ENCODE peak calls at places on chromosomes 7 and 10, in nine cellular contexts. O is hepatocyte, L is PC-3, J is GM23248, E is Karpas-422, P is GM23338, G is SK-N-SH, U is OCI-LY7, Y is HCT116. H is an unnamed sample.

GRCh38 chr10:118732253-118733194 is 22.2 kb downstream of the CACUL1 start:
- DNase-seq in J (no peak), O (no peak), E (no peak), U (no peak), L (no peak), Y (no peak), G (no peak), P (no peak), H (no peak)

GRCh38 chr10:108582387-108582786 is 1340.9 kb downstream of the XPNPEP1 start:
- DNase-seq in Y (no peak), U (no peak), G (no peak), L (no peak), O (peak; percentile 59), P (no peak), J (peak; percentile 46), E (no peak), H (no peak)

GRCh38 chr7:16801111-16801542 is 3.7 kb downstream of the AGR2 start:
- DNase-seq in P (peak; percentile 63), L (peak; percentile 94), J (peak; percentile 84), G (peak; percentile 42), E (peak; percentile 74), Y (peak; percentile 39), O (peak; percentile 76), U (peak; percentile 43), H (peak; percentile 49)

GRCh38 chr7:40709077-40709964 is 574.5 kb downstream of the SUGCT start:
- DNase-seq in Y (no peak), U (no peak), L (no peak), P (no peak), G (no peak), O (no peak), E (no peak), J (peak; percentile 50), H (peak; percentile 76)

GRCh38 chr7:22728416-22729029 is 1.5 kb downstream of the IL6 start:
- DNase-seq in P (peak; percentile 79), Y (peak; percentile 55), U (peak; percentile 61), G (no peak), L (peak; percentile 81), E (peak; percentile 72), J (peak; percentile 81), O (peak; percentile 56), H (peak; percentile 68)

GRCh38 chr7:13312327-13312726 is 624.9 kb downstream of the ARL4A start:
- DNase-seq in Y (peak; percentile 6), G (no peak), U (peak; percentile 33), P (peak; percentile 75), E (peak; percentile 55), J (no peak), O (no peak), L (peak; percentile 34), H (no peak)

GRCh38 chr7:41238851-41239331 is 464.0 kb downstream of the INHBA start:
- DNase-seq in Y (no peak), J (peak; percentile 55), O (no peak), E (no peak), P (no peak), G (no peak), U (no peak), L (peak; percentile 94), H (no peak)

GRCh38 chr7:45563804-45564461 is 10.2 kb upstream of the ADCY1 start:
- DNase-seq in U (no peak), G (no peak), L (no peak), J (no peak), O (no peak), E (no peak), Y (no peak), P (no peak), H (no peak)

GRCh38 chr7:100896743-100897051 is 1.0 kb upstream of the ACHE start:
- DNase-seq in U (no peak), E (no peak), Y (no peak), P (no peak), L (no peak), O (no peak), G (no peak), J (no peak), H (no peak)

GRCh38 chr7:102432476-102433318 is 678 bp upstream of the ORAI2 start:
- DNase-seq in G (no peak), Y (no peak), O (no peak), P (no peak), J (peak; percentile 42), U (peak; percentile 59), L (no peak), E (no peak), H (peak; percentile 70)

GRCh38 chr7:47513741-47514241 is 68.1 kb downstream of the TNS3 start:
- DNase-seq in E (no peak), Y (no peak), J (peak; percentile 87), G (no peak), U (no peak), P (no peak), O (peak; percentile 74), L (peak; percentile 21), H (no peak)

GRCh38 chr7:74083928-74084721 is 521 bp downstream of the LIMK1 start:
- DNase-seq in G (peak; percentile 91), P (peak; percentile 59), E (peak; percentile 52), J (peak; percentile 85), Y (no peak), U (peak; percentile 75), O (peak; percentile 67), L (peak; percentile 31), H (peak; percentile 55)

GRCh38 chr10:29681700-29682444 is 47.1 kb upstream of the SVIL start:
- DNase-seq in Y (no peak), P (no peak), L (no peak), E (no peak), O (no peak), J (no peak), U (peak; percentile 11), G (no peak), H (no peak)

GRCh38 chr10:79627075-79627474 is 16.3 kb downstream of the SFTPA1 start:
- DNase-seq in U (no peak), L (no peak), Y (no peak), E (no peak), G (no peak), O (no peak), J (no peak), P (no peak), H (no peak)

GRCh38 chr7:973312-973711 is 2.0 kb downstream of the COX19 start:
- DNase-seq in U (no peak), Y (no peak), O (no peak), J (no peak), E (no peak), G (no peak), L (no peak), P (no peak), H (no peak)

GRCh38 chr10:85679061-85679460 is 687.5 kb downstream of the GRID1 start:
- DNase-seq in J (no peak), O (no peak), Y (no peak), P (no peak), E (no peak), U (no peak), G (no peak), L (no peak), H (no peak)

GRCh38 chr7:47782022-47782421 is 166.2 kb downstream of the PKD1L1 start:
- DNase-seq in U (no peak), J (peak; percentile 53), P (no peak), Y (no peak), G (no peak), O (no peak), L (no peak), E (no peak), H (no peak)

DNA sequence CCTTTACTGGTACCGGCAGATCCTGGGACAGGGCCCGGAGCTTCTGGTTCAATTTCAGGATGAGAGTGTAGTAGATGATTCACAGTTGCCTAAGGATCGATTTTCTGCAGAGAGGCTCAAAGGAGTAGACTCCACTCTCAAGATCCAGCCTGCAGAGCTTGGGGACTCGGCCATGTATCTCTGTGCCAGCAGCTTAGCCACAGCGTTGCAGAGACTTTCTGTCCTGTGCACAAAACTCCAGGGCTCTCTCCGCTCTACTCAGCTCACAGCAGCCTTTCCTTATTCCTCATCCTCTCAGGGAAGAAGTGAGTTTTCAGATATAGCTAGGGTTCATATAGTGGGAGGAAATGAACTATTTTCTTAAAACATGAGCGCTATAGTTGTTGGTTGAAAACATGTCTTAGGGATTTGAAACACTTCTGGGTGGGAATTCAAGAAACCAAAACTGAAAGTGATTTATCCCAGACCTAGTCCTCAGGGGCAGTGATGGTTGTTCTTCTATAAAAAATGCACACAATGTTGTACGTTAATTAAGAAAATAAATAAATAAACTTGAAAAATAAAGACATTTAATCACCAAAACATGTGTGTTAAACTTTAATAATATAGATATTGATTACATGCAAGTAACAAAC is 150.2 kb upstream of the PRSS58 start:
- DNase-seq in U (no peak), P (no peak), E (no peak), J (peak; percentile 47), G (no peak), Y (no peak), O (no peak), L (no peak), H (no peak)
- H3K4me3 ChIP-seq in U (no peak overlapping the region), P (no peak overlapping the region), E (no peak overlapping the region), J (peak overlapping the region; percentile 68), G (peak overlapping the region; percentile 24), Y (no peak overlapping the region), O (no peak overlapping the region), L (no peak overlapping the region), H (no peak overlapping the region)

GRCh38 chr10:98642281-98642680 is 195.5 kb upstream of the HPS1 start:
- DNase-seq in L (no peak), O (no peak), U (no peak), P (no peak), J (peak; percentile 58), G (no peak), Y (no peak), E (no peak), H (no peak)
- H4K20me1 ChIP-seq in L (no peaks in the 10 kb centered on the region), O (no peaks in the 10 kb centered on the region), U (no peaks in the 10 kb centered on the region), P (no peaks in the 10 kb centered on the region), J (no peaks in the 10 kb centered on the region), G (no peaks in the 10 kb centered on the region), Y (no peaks in the 10 kb centered on the region), E (no peaks in the 10 kb centered on the region), H (no peaks in the 10 kb centered on the region)

GRCh38 chr10:5776881-5777197 is 36.4 kb downstream of the GDI2 start:
- DNase-seq in L (peak; percentile 20), O (no peak), P (no peak), U (no peak), J (peak; percentile 94), G (no peak), Y (no peak), E (no peak), H (no peak)
- H3K9me2 ChIP-seq in L (no peaks in the 10 kb centered on the region), O (no peaks in the 10 kb centered on the region), P (no peaks in the 10 kb centered on the region), U (no peaks in the 10 kb centered on the region), J (no peaks in the 10 kb centered on the region), G (no peaks in the 10 kb centered on the region), Y (no peaks in the 10 kb centered on the region), E (no peaks in the 10 kb centered on the region), H (no peaks in the 10 kb centered on the region)

GRCh38 chr10:11631291-11631690 is 19.8 kb upstream of the USP6NL start:
- DNase-seq in P (no peak), O (no peak), G (no peak), J (no peak), E (no peak), Y (no peak), L (no peak), U (no peak), H (no peak)

GRCh38 chr10:11629731-11630130 is 18.3 kb upstream of the USP6NL start:
- DNase-seq in U (no peak), E (no peak), Y (no peak), O (no peak), J (no peak), G (no peak), P (no peak), L (no peak), H (no peak)

GRCh38 chr10:11636761-11637166 is 25.3 kb upstream of the USP6NL start:
- DNase-seq in Y (no peak), E (no peak), J (no peak), O (no peak), G (no peak), U (no peak), P (no peak), L (no peak), H (no peak)

GRCh38 chr10:11626071-11626470 is 14.6 kb upstream of the USP6NL start:
- DNase-seq in G (no peak), O (no peak), E (no peak), P (no peak), L (no peak), Y (no peak), U (no peak), J (no peak), H (no peak)

GRCh38 chr10:11631890-11632587 is 20.6 kb upstream of the USP6NL start:
- DNase-seq in G (no peak), U (peak; percentile 81), O (no peak), E (no peak), L (no peak), Y (no peak), J (no peak), P (no peak), H (peak; percentile 92)
- H3K4me3 ChIP-seq in G (no peak overlapping the region), U (peak overlapping the region; percentile 49), O (no peak overlapping the region), E (peak overlapping the region; percentile 42), L (no peak overlapping the region), Y (no peak overlapping the region), J (no peak overlapping the region), P (no peak overlapping the region), H (peak overlapping the region; percentile 31)